ENCODE peak calls at places on chromosomes 12 and 14, in four cellular contexts. F, A, H and E are unnamed samples.

GRCh38 chr12:34033628-34034296 is 11.5 kb downstream of the ALG10 start:
- DNase-seq in F (no peak), H (peak), A (peak), E (peak)

GRCh38 chr14:20460458-20461229 is 590 bp downstream of the PIP4P1 start:
- DNase-seq in A (peak), H (no peak), F (peak), E (peak)

GRCh38 chr12:95538656-95539055 is 12.6 kb downstream of the USP44 start:
- DNase-seq in F (no peak), H (no peak), A (no peak), E (no peak)

GRCh38 chr14:76724827-76725550 is 36.3 kb upstream of the VASH1 start:
- DNase-seq in F (no peak), H (no peak), A (no peak), E (no peak)

GRCh38 chr12:80821513-80822000 is 104.8 kb downstream of the MYF5 start:
- DNase-seq in H (no peak), A (no peak), F (no peak), E (no peak)

GRCh38 chr14:75267141-75267601 is 11.5 kb upstream of the FOS start:
- DNase-seq in F (no peak), A (no peak), H (no peak), E (no peak)

GRCh38 chr12:4178424-4179184 is 95.0 kb upstream of the CCND2 start:
- DNase-seq in H (peak), A (peak), F (no peak), E (peak)

GRCh38 chr14:43056106-43056505 is 1449.4 kb downstream of the LRFN5 start:
- DNase-seq in H (no peak), F (no peak), A (no peak), E (no peak)

GRCh38 chr12:131911851-131912525 is 17.1 kb upstream of the PUS1 start:
- DNase-seq in A (no peak), F (no peak), H (no peak), E (no peak)

GRCh38 chr14:100108042-100108825 is 43.0 kb downstream of the EVL start:
- DNase-seq in H (peak), A (peak), F (peak), E (peak)

GRCh38 chr12:105805730-105806390 is 332.9 kb downstream of the NUAK1 start:
- DNase-seq in H (no peak), F (no peak), A (no peak), E (no peak)

GRCh38 chr14:68628605-68629310 is 164.1 kb downstream of the ZFP36L1 start:
- DNase-seq in H (no peak), F (peak), A (no peak), E (no peak)

GRCh38 chr12:87801860-87802720 is 227.1 kb downstream of the C12orf50 start:
- DNase-seq in H (peak), A (no peak), F (no peak), E (peak)

GRCh38 chr12:12723147-12723680 is 6.0 kb downstream of the CDKN1B start:
- DNase-seq in F (no peak), H (no peak), A (peak), E (no peak)

GRCh38 chr12:54051916-54052744 is 1.5 kb upstream of the HOXC4 start:
- DNase-seq in F (no peak), H (no peak), A (no peak), E (no peak)

GRCh38 chr14:52013984-52014600 is 24.7 kb downstream of the RTRAF start:
- DNase-seq in F (no peak), H (peak), A (no peak), E (no peak)

GRCh38 chr12:97313471-97314190 is 149.0 kb upstream of the RMST start:
- DNase-seq in A (no peak), H (no peak), F (no peak), E (no peak)

GRCh38 chr12:129903092-129903945 is 506 bp downstream of the TMEM132D start:
- DNase-seq in H (peak), A (no peak), F (no peak), E (no peak)

GRCh38 chr12:117328556-117329100 is 32.8 kb downstream of the NOS1 start:
- DNase-seq in H (no peak), A (no peak), F (no peak), E (no peak)

GRCh38 chr12:106978035-106978800 is 8.7 kb downstream of the MTERF2 start:
- DNase-seq in H (peak), A (no peak), F (no peak), E (no peak)

GRCh38 chr12:111570090-111570961 is 28.8 kb downstream of the ATXN2 start:
- DNase-seq in A (peak), H (peak), F (no peak), E (peak)

GRCh38 chr12:89733579-89734201 is 25.1 kb upstream of the ATP2B1 start:
- DNase-seq in A (no peak), F (no peak), H (peak), E (peak)

GRCh38 chr14:52735921-52736489 is 6.0 kb downstream of the STYX start:
- DNase-seq in H (no peak), F (no peak), A (no peak), E (no peak)

GRCh38 chr12:79685068-79685467 is 5.7 kb downstream of the PAWR start:
- DNase-seq in A (peak), H (peak), F (no peak), E (peak)

GRCh38 chr12:79933043-79933442 is 1.9 kb downstream of the PPP1R12A start:
- DNase-seq in F (no peak), A (peak), H (no peak), E (no peak)

GRCh38 chr12:34389378-34390170 is 367.3 kb downstream of the ALG10 start:
- DNase-seq in A (no peak), H (no peak), F (no peak), E (no peak)

GRCh38 chr12:110992909-110993308 is 72.5 kb upstream of the MYL2 start:
- DNase-seq in F (no peak), A (no peak), H (no peak), E (no peak)

GRCh38 chr14:24866067-24866466 is 183.9 kb downstream of the STXBP6 start:
- DNase-seq in F (no peak), H (no peak), A (no peak), E (no peak)

GRCh38 chr12:52395761-52396434 is 10.2 kb downstream of the KRT82 start:
- DNase-seq in H (no peak), A (no peak), F (no peak), E (peak)

GRCh38 chr14:68779761-68780323 is 13.0 kb downstream of the ZFP36L1 start:
- DNase-seq in H (peak), A (peak), F (peak), E (no peak)